ENCODE peak calls at places on chromosomes 1 and 21, in six cellular contexts. N, J, A, E, U and Q are unnamed samples.

GRCh38 chr1:91730781-91731732 is 154.9 kb downstream of the TGFBR3 start:
- DNase-seq in N (peak; percentile 24), J (no peak), A (peak; percentile 66), E (peak; percentile 11), U (peak; percentile 57), Q (no peak)

GRCh38 chr1:151158311-151158710 is 1.9 kb downstream of the TNFAIP8L2 start:
- DNase-seq in N (no peak), J (no peak), A (no peak), E (no peak), U (no peak), Q (no peak)

GRCh38 chr21:39182484-39183271 is 573 bp downstream of the PSMG1 start:
- DNase-seq in N (no peak), J (no peak), A (peak; percentile 58), E (peak; percentile 2), U (no peak), Q (no peak)

GRCh38 chr21:41819236-41819855 is 52.5 kb upstream of the RIPK4 start:
- DNase-seq in N (no peak), J (no peak), A (no peak), E (no peak), U (no peak), Q (no peak)

GRCh38 chr1:68285046-68285445 is 52.7 kb upstream of the WLS start:
- DNase-seq in N (no peak), J (no peak), A (no peak), E (no peak), U (no peak), Q (no peak)

GRCh38 chr1:22287273-22287672 is 144.4 kb upstream of the WNT4 start:
- DNase-seq in N (no peak), J (no peak), A (no peak), E (no peak), U (no peak), Q (no peak)

GRCh38 chr1:21139601-21140000 is 37.1 kb downstream of the EIF4G3 start:
- DNase-seq in N (no peak), J (no peak), A (no peak), E (no peak), U (no peak), Q (no peak)

GRCh38 chr1:36743286-36744005 is 260.7 kb upstream of the CSF3R start:
- DNase-seq in N (no peak), J (no peak), A (no peak), E (no peak), U (no peak), Q (no peak)

GRCh38 chr1:93528416-93528815 is 80.5 kb downstream of the FNBP1L start:
- DNase-seq in N (no peak), J (no peak), A (no peak), E (no peak), U (no peak), Q (no peak)

GRCh38 chr1:90959352-90960206 is 62.3 kb downstream of the ZNF644 start:
- DNase-seq in N (no peak), J (no peak), A (peak; percentile 50), E (no peak), U (peak; percentile 70), Q (no peak)

GRCh38 chr1:55064071-55064581 is 24.8 kb downstream of the PCSK9 start:
- DNase-seq in N (peak; percentile 27), J (no peak), A (peak; percentile 59), E (no peak), U (no peak), Q (no peak)

GRCh38 chr21:32007461-32007860 is 134.6 kb downstream of the HUNK start:
- DNase-seq in N (no peak), J (no peak), A (peak; percentile 94), E (no peak), U (no peak), Q (no peak)

GRCh38 chr21:43025636-43026180 is 49.9 kb downstream of the CBS start:
- DNase-seq in N (peak; percentile 40), J (no peak), A (peak; percentile 56), E (peak; percentile 57), U (no peak), Q (no peak)

GRCh38 chr1:30285461-30286050 is 437.8 kb downstream of the MATN1 start:
- DNase-seq in N (no peak), J (no peak), A (no peak), E (no peak), U (no peak), Q (no peak)

GRCh38 chr1:71521655-71522264 is 440.9 kb upstream of the ZRANB2 start:
- DNase-seq in N (peak; percentile 45), J (peak; percentile 59), A (peak; percentile 66), E (peak; percentile 14), U (peak; percentile 12), Q (no peak)

GRCh38 chr1:232938926-232939325 is 11.5 kb upstream of the NTPCR start:
- DNase-seq in N (no peak), J (no peak), A (no peak), E (no peak), U (no peak), Q (no peak)

GRCh38 chr1:9359898-9360297 is 67.2 kb downstream of the SPSB1 start:
- DNase-seq in N (no peak), J (no peak), A (no peak), E (no peak), U (no peak), Q (no peak)
- TF ChIP-seq EZH2 in N (no peak), J (no peak), A (no peak), E (no peak), U (no peak), Q (no peak)

DNA sequence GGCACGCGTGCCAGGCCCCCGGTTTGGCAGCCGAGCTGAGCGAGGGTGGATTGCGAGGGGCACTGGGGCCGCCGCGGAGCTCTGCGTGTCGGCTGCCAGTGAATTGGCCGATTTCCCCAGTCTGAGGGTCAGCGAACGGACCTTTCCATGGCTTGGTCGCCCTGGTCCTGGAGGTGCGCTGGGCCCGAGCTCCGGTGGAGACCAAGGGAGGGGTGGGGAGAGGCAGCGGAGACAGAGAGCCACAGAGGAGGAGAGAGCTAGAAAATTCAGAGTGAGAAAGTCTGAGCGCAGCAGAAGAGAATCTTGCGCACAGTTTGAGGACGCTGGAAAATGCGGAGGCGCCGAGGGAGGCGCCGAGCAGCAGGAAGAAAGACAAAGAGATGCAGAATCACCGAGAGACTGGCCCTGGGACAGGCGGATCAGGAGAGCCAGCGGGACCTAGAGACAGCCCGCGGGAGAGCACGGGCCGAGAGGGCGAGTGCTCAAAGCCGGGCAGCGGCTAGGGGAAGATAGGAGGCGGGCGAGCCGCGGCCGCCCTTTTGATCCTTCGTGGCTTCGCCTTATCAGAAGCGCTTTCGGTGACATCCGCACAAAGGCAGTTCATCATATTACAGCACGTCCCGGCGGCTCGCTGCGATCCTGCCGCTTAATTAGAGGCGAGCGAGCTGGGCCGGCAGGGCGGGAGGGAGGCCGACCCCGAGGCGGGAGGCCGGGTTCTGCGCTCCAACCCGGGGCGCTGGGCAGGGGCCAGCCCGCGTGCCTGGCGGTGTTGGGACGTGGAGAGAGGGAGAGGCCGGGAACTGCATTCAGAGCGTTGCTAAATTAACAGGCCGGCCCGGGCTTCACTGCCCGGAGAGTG is 12.7 kb downstream of the PAX7 start:
- DNase-seq in N (peak; percentile 93), J (no peak), A (no peak), E (no peak), U (no peak), Q (no peak)
- TF ChIP-seq EZH2 in N (peak; percentile 79), J (peak; percentile 59), A (no peak), E (no peak), U (peak; percentile 99), Q (peak; percentile 89)

GRCh38 chr1:166951050-166951449 is 24.3 kb downstream of the ILDR2 start:
- DNase-seq in N (no peak), J (no peak), A (no peak), E (no peak), U (no peak), Q (no peak)

GRCh38 chr1:166948856-166949350 is 26.4 kb downstream of the ILDR2 start:
- DNase-seq in N (no peak), J (no peak), A (no peak), E (no peak), U (no peak), Q (no peak)

GRCh38 chr1:166950156-166950555 is 25.2 kb downstream of the ILDR2 start:
- DNase-seq in N (peak; percentile 94), J (peak; percentile 26), A (no peak), E (no peak), U (no peak), Q (no peak)

GRCh38 chr1:166944186-166944967 is 31.0 kb downstream of the ILDR2 start:
- DNase-seq in N (no peak), J (peak; percentile 55), A (no peak), E (no peak), U (peak; percentile 32), Q (peak; percentile 11)

GRCh38 chr1:166947398-166948043 is 27.8 kb downstream of the ILDR2 start:
- DNase-seq in N (peak; percentile 93), J (no peak), A (peak; percentile 69), E (no peak), U (peak; percentile 33), Q (no peak)
- TF ChIP-seq EZH2 in N (no peak), J (no peak), A (no peak), E (no peak), U (peak; percentile 46), Q (no peak)

GRCh38 chr1:75134656-75134938 is 409 bp downstream of the LHX8 start:
- DNase-seq in N (no peak), J (no peak), A (no peak), E (no peak), U (no peak), Q (no peak)

GRCh38 chr1:75132421-75133381 is 1.5 kb upstream of the LHX8 start:
- DNase-seq in N (peak; percentile 38), J (no peak), A (no peak), E (no peak), U (no peak), Q (no peak)

GRCh38 chr1:75134939-75135828 is 996 bp downstream of the LHX8 start:
- DNase-seq in N (peak; percentile 74), J (no peak), A (peak; percentile 33), E (no peak), U (no peak), Q (no peak)

GRCh38 chr1:75135829-75136142 is 1.6 kb downstream of the LHX8 start:
- DNase-seq in N (peak; percentile 50), J (no peak), A (no peak), E (no peak), U (no peak), Q (no peak)

GRCh38 chr1:75133754-75134655 is at the start of gene LHX8:
- DNase-seq in N (peak; percentile 80), J (no peak), A (no peak), E (no peak), U (no peak), Q (no peak)
- TF ChIP-seq EZH2 in N (no peak), J (no peak), A (no peak), E (no peak), U (peak; percentile 35), Q (no peak)

GRCh38 chr1:228058172-228058980 is 24.1 kb upstream of the ARF1 start:
- DNase-seq in N (no peak), J (no peak), A (no peak), E (no peak), U (no peak), Q (no peak)

GRCh38 chr1:228059536-228060457 is 22.7 kb upstream of the ARF1 start:
- DNase-seq in N (peak; percentile 83), J (no peak), A (peak; percentile 36), E (peak; percentile 99), U (peak; percentile 84), Q (peak; percentile 76)

GRCh38 chr1:228061411-228062084 is 21.0 kb upstream of the ARF1 start:
- DNase-seq in N (no peak), J (no peak), A (no peak), E (no peak), U (no peak), Q (no peak)

GRCh38 chr1:228060458-228061190 is 21.9 kb upstream of the ARF1 start:
- DNase-seq in N (peak; percentile 55), J (no peak), A (peak; percentile 41), E (peak; percentile 63), U (no peak), Q (no peak)

GRCh38 chr1:228058981-228059535 is 23.4 kb upstream of the ARF1 start:
- DNase-seq in N (no peak), J (no peak), A (no peak), E (no peak), U (no peak), Q (no peak)
- TF ChIP-seq EZH2 in N (peak; percentile 96), J (no peak), A (no peak), E (no peak), U (peak; percentile 81), Q (peak; percentile 79)